ENCODE peak calls at places on chromosomes 2 and 18, in seven cellular contexts. One of them, this sample, is unnamed. For H3K4me1, the result is how much of the 10 kb centered on the place peaks cover.

GRCh38 chr2:182447843-182448242 is 21.0 kb upstream of the PDE1A start:
- DNase-seq in PC-9: no peak
- DNase-seq in A549: no peak
- DNase-seq in right lobe of liver: no peak
- DNase-seq in esophagus squamous epithelium: no peak
- DNase-seq in kidney: no peak
- DNase-seq in Peyer's patch: no peak
- DNase-seq in this sample: no peak

GRCh38 chr2:25362564-25363145 is 20.9 kb upstream of the DNMT3A start:
- DNase-seq in PC-9: no peak
- DNase-seq in A549: no peak
- DNase-seq in right lobe of liver: peak
- DNase-seq in esophagus squamous epithelium: no peak
- DNase-seq in kidney: peak
- DNase-seq in Peyer's patch: peak
- DNase-seq in this sample: peak

GRCh38 chr2:44774826-44775492 is 166.5 kb upstream of the SIX3 start:
- DNase-seq in PC-9: no peak
- DNase-seq in A549: no peak
- DNase-seq in right lobe of liver: no peak
- DNase-seq in esophagus squamous epithelium: no peak
- DNase-seq in kidney: no peak
- DNase-seq in Peyer's patch: no peak
- DNase-seq in this sample: no peak

GRCh38 chr2:109379507-109379906 is 234.3 kb downstream of the SEPTIN10 start:
- DNase-seq in PC-9: no peak
- DNase-seq in A549: no peak
- DNase-seq in right lobe of liver: no peak
- DNase-seq in esophagus squamous epithelium: no peak
- DNase-seq in kidney: peak
- DNase-seq in Peyer's patch: no peak
- DNase-seq in this sample: no peak

GRCh38 chr2:9336209-9336533 is 87.2 kb downstream of the ITGB1BP1 start:
- DNase-seq in PC-9: no peak
- DNase-seq in A549: no peak
- DNase-seq in right lobe of liver: peak
- DNase-seq in esophagus squamous epithelium: no peak
- DNase-seq in kidney: no peak
- DNase-seq in Peyer's patch: no peak
- DNase-seq in this sample: no peak

GRCh38 chr2:1605102-1605501 is 139.2 kb downstream of the PXDN start:
- DNase-seq in PC-9: no peak
- DNase-seq in A549: no peak
- DNase-seq in right lobe of liver: peak
- DNase-seq in esophagus squamous epithelium: no peak
- DNase-seq in kidney: peak
- DNase-seq in Peyer's patch: peak
- DNase-seq in this sample: peak

GRCh38 chr2:177658309-177658708 is 265.7 kb downstream of the AGPS start:
- DNase-seq in PC-9: no peak
- DNase-seq in A549: no peak
- DNase-seq in right lobe of liver: no peak
- DNase-seq in esophagus squamous epithelium: no peak
- DNase-seq in kidney: no peak
- DNase-seq in Peyer's patch: no peak
- DNase-seq in this sample: no peak

GRCh38 chr2:236828002-236828401 is 257.7 kb upstream of the COPS8 start:
- DNase-seq in PC-9: no peak
- DNase-seq in A549: no peak
- DNase-seq in right lobe of liver: no peak
- DNase-seq in esophagus squamous epithelium: no peak
- DNase-seq in kidney: no peak
- DNase-seq in Peyer's patch: no peak
- DNase-seq in this sample: peak

GRCh38 chr2:176390276-176390675 is 121.0 kb downstream of the MTX2 start:
- DNase-seq in PC-9: no peak
- DNase-seq in A549: no peak
- DNase-seq in right lobe of liver: no peak
- DNase-seq in esophagus squamous epithelium: no peak
- DNase-seq in kidney: no peak
- DNase-seq in Peyer's patch: no peak
- DNase-seq in this sample: no peak

GRCh38 chr2:178810422-178810821 is 3.2 kb upstream of the TTN start:
- DNase-seq in PC-9: no peak
- DNase-seq in A549: no peak
- DNase-seq in right lobe of liver: no peak
- DNase-seq in esophagus squamous epithelium: no peak
- DNase-seq in kidney: no peak
- DNase-seq in Peyer's patch: no peak
- DNase-seq in this sample: no peak

GRCh38 chr2:68357608-68358337 is 7.3 kb upstream of the PLEK start:
- DNase-seq in PC-9: peak
- DNase-seq in A549: peak
- DNase-seq in right lobe of liver: peak
- DNase-seq in esophagus squamous epithelium: no peak
- DNase-seq in kidney: no peak
- DNase-seq in Peyer's patch: no peak
- DNase-seq in this sample: peak

GRCh38 chr18:29226201-29226600 is 1049.3 kb upstream of the CDH2 start:
- DNase-seq in PC-9: peak
- DNase-seq in A549: no peak
- DNase-seq in right lobe of liver: no peak
- DNase-seq in esophagus squamous epithelium: no peak
- DNase-seq in kidney: no peak
- DNase-seq in Peyer's patch: no peak
- DNase-seq in this sample: no peak

GRCh38 chr2:886072-887022 is 64.3 kb upstream of the SNTG2 start:
- DNase-seq in PC-9: no peak
- DNase-seq in A549: no peak
- DNase-seq in right lobe of liver: no peak
- DNase-seq in esophagus squamous epithelium: no peak
- DNase-seq in kidney: no peak
- DNase-seq in Peyer's patch: peak
- DNase-seq in this sample: no peak

GRCh38 chr2:84694088-84694622 is 177.9 kb downstream of the DNAH6 start:
- DNase-seq in PC-9: no peak
- DNase-seq in A549: no peak
- DNase-seq in right lobe of liver: no peak
- DNase-seq in esophagus squamous epithelium: no peak
- DNase-seq in kidney: peak
- DNase-seq in Peyer's patch: no peak
- DNase-seq in this sample: no peak

GRCh38 chr2:111140815-111141214 is 20.1 kb downstream of the BCL2L11 start:
- DNase-seq in PC-9: no peak
- DNase-seq in A549: no peak
- DNase-seq in right lobe of liver: no peak
- DNase-seq in esophagus squamous epithelium: no peak
- DNase-seq in kidney: no peak
- DNase-seq in Peyer's patch: no peak
- DNase-seq in this sample: no peak

GRCh38 chr2:84901593-84902120 is 3.8 kb upstream of the TMSB10 start:
- DNase-seq in PC-9: no peak
- DNase-seq in A549: no peak
- DNase-seq in right lobe of liver: no peak
- DNase-seq in esophagus squamous epithelium: no peak
- DNase-seq in kidney: no peak
- DNase-seq in Peyer's patch: no peak
- DNase-seq in this sample: no peak

GRCh38 chr18:21741511-21742322 is 1.1 kb downstream of the MIB1 start:
- DNase-seq in PC-9: no peak
- DNase-seq in A549: peak
- DNase-seq in right lobe of liver: peak
- DNase-seq in esophagus squamous epithelium: no peak
- DNase-seq in kidney: peak
- DNase-seq in Peyer's patch: peak
- DNase-seq in this sample: peak

GRCh38 chr2:215499330-215499729 is 63.5 kb upstream of the FN1 start:
- DNase-seq in PC-9: no peak
- DNase-seq in A549: no peak
- DNase-seq in right lobe of liver: no peak
- DNase-seq in esophagus squamous epithelium: no peak
- DNase-seq in kidney: no peak
- DNase-seq in Peyer's patch: no peak
- DNase-seq in this sample: no peak

GRCh38 chr18:2970344-2970743 is 42.6 kb downstream of the LPIN2 start:
- DNase-seq in PC-9: no peak
- DNase-seq in A549: no peak
- DNase-seq in right lobe of liver: peak
- DNase-seq in esophagus squamous epithelium: no peak
- DNase-seq in kidney: no peak
- DNase-seq in Peyer's patch: no peak
- DNase-seq in this sample: no peak

GRCh38 chr2:168529900-168530561 is 74.0 kb downstream of the CERS6 start:
- DNase-seq in PC-9: no peak
- DNase-seq in A549: no peak
- DNase-seq in right lobe of liver: no peak
- DNase-seq in esophagus squamous epithelium: no peak
- DNase-seq in kidney: no peak
- DNase-seq in Peyer's patch: no peak
- DNase-seq in this sample: no peak
- H3K4me1 ChIP-seq in PC-9: under half
- H3K4me1 ChIP-seq in A549: under half
- H3K4me1 ChIP-seq in right lobe of liver: under half
- H3K4me1 ChIP-seq in esophagus squamous epithelium: half or more
- H3K4me1 ChIP-seq in kidney: under half
- H3K4me1 ChIP-seq in Peyer's patch: under half
- H3K4me1 ChIP-seq in this sample: under half

DNA sequence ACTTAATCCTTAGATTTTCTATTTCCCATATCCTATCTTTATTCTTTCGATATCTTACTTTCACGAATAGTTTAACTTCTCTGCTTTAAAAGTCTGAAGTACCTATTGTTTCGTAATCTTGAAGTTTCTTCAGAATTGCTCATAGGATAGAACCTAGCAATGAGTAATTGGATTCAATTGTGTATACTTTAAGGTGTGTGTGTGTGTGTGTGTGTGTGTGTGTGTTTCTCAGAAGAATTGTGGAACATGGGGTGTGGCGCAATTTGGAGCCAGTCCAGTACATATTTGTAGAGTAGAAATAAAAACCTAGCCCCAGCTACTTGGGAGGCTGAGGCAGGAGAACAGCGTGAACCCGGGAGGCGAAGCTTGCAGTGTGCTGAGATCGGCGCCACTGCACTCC is 897.6 kb downstream of the BCL11A start:
- DNase-seq in PC-9: no peak
- DNase-seq in A549: no peak
- DNase-seq in right lobe of liver: no peak
- DNase-seq in esophagus squamous epithelium: no peak
- DNase-seq in kidney: no peak
- DNase-seq in Peyer's patch: peak
- DNase-seq in this sample: no peak
- H3K4me3 ChIP-seq in PC-9: no peak
- H3K4me3 ChIP-seq in A549: no peak
- H3K4me3 ChIP-seq in right lobe of liver: no peak
- H3K4me3 ChIP-seq in esophagus squamous epithelium: no peak
- H3K4me3 ChIP-seq in kidney: no peak
- H3K4me3 ChIP-seq in Peyer's patch: no peak
- H3K4me3 ChIP-seq in this sample: no peak

DNA sequence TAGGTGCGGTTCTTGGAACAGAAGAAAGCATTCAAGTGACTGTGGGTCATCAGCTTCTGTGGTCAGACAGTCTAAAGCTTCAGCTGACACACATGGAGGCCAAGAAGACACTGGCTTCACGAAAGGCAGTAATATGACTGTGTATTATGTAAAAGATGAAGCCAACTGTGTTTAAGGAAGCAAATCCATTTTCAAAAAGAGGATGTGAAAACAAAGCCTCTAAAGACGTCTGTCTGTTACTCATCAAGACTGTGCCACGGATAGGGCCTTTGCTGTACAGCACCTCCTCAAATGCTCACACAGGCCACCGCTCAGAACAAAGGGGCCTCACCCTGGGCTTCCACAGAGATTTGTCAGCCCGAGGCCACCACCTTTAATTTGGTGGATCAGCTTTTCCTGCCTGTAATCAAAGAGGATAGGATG is 21.1 kb upstream of the TMEM163 start:
- DNase-seq in PC-9: no peak
- DNase-seq in A549: no peak
- DNase-seq in right lobe of liver: no peak
- DNase-seq in esophagus squamous epithelium: no peak
- DNase-seq in kidney: no peak
- DNase-seq in Peyer's patch: no peak
- DNase-seq in this sample: no peak
- H3K4me1 ChIP-seq in PC-9: under half
- H3K4me1 ChIP-seq in A549: under half
- H3K4me1 ChIP-seq in right lobe of liver: under half
- H3K4me1 ChIP-seq in esophagus squamous epithelium: under half
- H3K4me1 ChIP-seq in kidney: under half
- H3K4me1 ChIP-seq in Peyer's patch: under half
- H3K4me1 ChIP-seq in this sample: under half

GRCh38 chr18:77130229-77131099 is 2.1 kb downstream of the MBP start:
- DNase-seq in PC-9: no peak
- DNase-seq in A549: no peak
- DNase-seq in right lobe of liver: no peak
- DNase-seq in esophagus squamous epithelium: no peak
- DNase-seq in kidney: no peak
- DNase-seq in Peyer's patch: no peak
- DNase-seq in this sample: no peak
- H3K4me3 ChIP-seq in PC-9: peak
- H3K4me3 ChIP-seq in A549: peak
- H3K4me3 ChIP-seq in right lobe of liver: peak
- H3K4me3 ChIP-seq in esophagus squamous epithelium: peak
- H3K4me3 ChIP-seq in kidney: peak
- H3K4me3 ChIP-seq in Peyer's patch: peak
- H3K4me3 ChIP-seq in this sample: peak

GRCh38 chr2:40097691-40098376 is 318.8 kb upstream of the THUMPD2 start:
- DNase-seq in PC-9: peak
- DNase-seq in A549: peak
- DNase-seq in right lobe of liver: no peak
- DNase-seq in esophagus squamous epithelium: no peak
- DNase-seq in kidney: no peak
- DNase-seq in Peyer's patch: no peak
- DNase-seq in this sample: no peak
- H3K4me1 ChIP-seq in PC-9: under half
- H3K4me1 ChIP-seq in A549: under half
- H3K4me1 ChIP-seq in right lobe of liver: under half
- H3K4me1 ChIP-seq in esophagus squamous epithelium: under half
- H3K4me1 ChIP-seq in kidney: under half
- H3K4me1 ChIP-seq in Peyer's patch: under half
- H3K4me1 ChIP-seq in this sample: under half

DNA sequence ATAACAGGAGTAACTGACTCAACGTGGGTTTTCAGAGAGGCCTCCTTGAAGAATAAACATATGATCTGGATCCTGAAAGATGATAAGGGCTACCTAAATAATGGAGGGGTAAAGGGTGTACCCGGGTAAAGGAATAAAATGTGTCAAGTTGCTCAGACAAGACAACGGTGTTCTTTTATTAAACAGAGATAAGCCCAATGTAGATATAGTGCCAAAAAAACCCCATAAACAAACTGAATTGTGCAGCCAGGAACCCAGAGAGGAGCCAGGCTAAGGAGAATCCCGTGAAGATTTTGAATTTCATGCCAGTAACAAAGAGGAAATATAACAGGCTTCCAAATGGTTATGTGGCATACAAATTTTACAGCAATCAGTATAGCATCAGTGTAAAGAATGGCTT is 618.2 kb downstream of the CPS1 start:
- DNase-seq in PC-9: no peak
- DNase-seq in A549: no peak
- DNase-seq in right lobe of liver: no peak
- DNase-seq in esophagus squamous epithelium: no peak
- DNase-seq in kidney: no peak
- DNase-seq in Peyer's patch: no peak
- DNase-seq in this sample: no peak
- H3K4me3 ChIP-seq in PC-9: no peak
- H3K4me3 ChIP-seq in A549: no peak
- H3K4me3 ChIP-seq in right lobe of liver: no peak
- H3K4me3 ChIP-seq in esophagus squamous epithelium: no peak
- H3K4me3 ChIP-seq in kidney: no peak
- H3K4me3 ChIP-seq in Peyer's patch: no peak
- H3K4me3 ChIP-seq in this sample: no peak